ENCODE peak calls at places on chromosomes 13 and 19, in seven cellular contexts. Q is aorta; U is stimulated activated CD4-positive, alpha-beta T cell treated with anti-CD3 and anti-CD28 coated beads, Interleukin-4, amount 100 ng/mL, for 24 hours; N is adrenal gland; A is mesenteric fat pad; I is fibroblast of mammary gland; G is AG08395. J is an unnamed sample.

GRCh38 chr19:11964858-11965645 is at the start of gene ZNF763:
- DNase-seq in G (peak; percentile 93), I (peak; percentile 63), A (peak; percentile 95), Q (peak; percentile 96), U (peak; percentile 91), N (peak; percentile 95), J (peak; percentile 96)

GRCh38 chr19:30719991-30720329 is 347.8 kb downstream of the ZNF536 start:
- DNase-seq in U (no peak), I (no peak), G (peak; percentile 48), A (peak; percentile 83), Q (no peak), N (peak; percentile 52), J (no peak)

GRCh38 chr19:54172764-54173699 is at the start of gene TMC4:
- DNase-seq in N (no peak), I (peak; percentile 35), A (no peak), U (no peak), Q (no peak), G (no peak), J (no peak)

GRCh38 chr19:37172368-37173366 is at the start of gene ZNF585A:
- DNase-seq in N (peak; percentile 94), U (peak; percentile 92), Q (peak; percentile 95), G (peak; percentile 96), I (peak; percentile 97), A (peak; percentile 93), J (peak; percentile 90)

GRCh38 chr13:23808803-23809202 is 80.4 kb downstream of the MIPEP start:
- DNase-seq in I (no peak), A (no peak), N (no peak), Q (no peak), G (no peak), U (no peak), J (no peak)

GRCh38 chr19:10625003-10625761 is at the start of gene SLC44A2:
- DNase-seq in I (peak; percentile 36), A (peak; percentile 92), N (peak; percentile 74), Q (peak; percentile 92), G (peak; percentile 95), U (no peak), J (peak; percentile 68)

GRCh38 chr19:48780684-48781391 is 25.5 kb downstream of the FGF21 start:
- DNase-seq in U (no peak), N (peak; percentile 79), I (peak; percentile 59), G (no peak), Q (no peak), A (no peak), J (no peak)

GRCh38 chr19:22052644-22053013 is 345 bp downstream of the ZNF257 start:
- DNase-seq in U (peak; percentile 7), I (no peak), A (no peak), G (no peak), N (no peak), Q (no peak), J (peak; percentile 77)

GRCh38 chr13:50969691-50970090 is 60.1 kb downstream of the RNASEH2B start:
- DNase-seq in G (peak; percentile 26), I (no peak), A (no peak), N (no peak), Q (no peak), U (no peak), J (peak; percentile 78)

GRCh38 chr13:40537146-40537895 is 129.1 kb downstream of the FOXO1 start:
- DNase-seq in Q (no peak), A (no peak), N (no peak), U (no peak), I (no peak), G (no peak), J (no peak)

GRCh38 chr19:5775668-5776309 is 8.8 kb downstream of the PRR22 start:
- DNase-seq in I (peak; percentile 89), U (no peak), N (no peak), G (peak; percentile 47), Q (no peak), A (no peak), J (no peak)

GRCh38 chr19:46180701-46181385 is 32.8 kb downstream of the IGFL2 start:
- DNase-seq in U (no peak), Q (no peak), N (peak; percentile 52), G (peak; percentile 25), A (no peak), I (peak; percentile 77), J (no peak)

GRCh38 chr13:29369060-29369743 is 226.3 kb downstream of the SLC7A1 start:
- DNase-seq in A (no peak), U (no peak), I (peak; percentile 50), Q (no peak), N (no peak), G (peak; percentile 33), J (no peak)

GRCh38 chr19:22733691-22734090 is 50.3 kb downstream of the ZNF99 start:
- DNase-seq in U (no peak), Q (no peak), A (no peak), I (no peak), G (no peak), N (no peak), J (no peak)

GRCh38 chr19:38429055-38429810 is 3.2 kb upstream of the RASGRP4 start:
- DNase-seq in Q (no peak), I (no peak), G (no peak), U (peak; percentile 54), A (no peak), N (no peak), J (no peak)

GRCh38 chr19:54871713-54872112 is 2.3 kb upstream of the FCAR start:
- DNase-seq in U (no peak), I (no peak), G (no peak), Q (peak; percentile 14), N (no peak), A (no peak), J (no peak)

GRCh38 chr13:52160053-52160452 is 656 bp upstream of the NEK3 start:
- DNase-seq in N (no peak), A (no peak), Q (no peak), U (no peak), I (no peak), G (no peak), J (no peak)

GRCh38 chr19:7595466-7596133 is at the start of gene CAMSAP3:
- DNase-seq in I (peak; percentile 14), U (peak; percentile 19), Q (no peak), G (no peak), A (no peak), N (no peak), J (peak; percentile 90)

GRCh38 chr19:14505488-14506239 is 9.7 kb upstream of the GIPC1 start:
- DNase-seq in I (peak; percentile 72), G (peak; percentile 45), U (peak; percentile 75), Q (peak; percentile 87), N (peak; percentile 67), A (no peak), J (no peak)

GRCh38 chr19:38952395-38953165 is 21.8 kb downstream of the MRPS12 start:
- DNase-seq in U (peak; percentile 33), A (no peak), I (no peak), G (no peak), N (peak; percentile 46), Q (no peak), J (peak; percentile 19)

GRCh38 chr19:2428027-2428690 is 773 bp upstream of the TIMM13 start:
- DNase-seq in I (peak; percentile 47), G (peak; percentile 21), U (no peak), N (no peak), Q (no peak), A (no peak), J (peak; percentile 90)

GRCh38 chr19:18603255-18603957 is 3.2 kb downstream of the CRLF1 start:
- DNase-seq in N (no peak), A (no peak), G (peak; percentile 63), I (no peak), U (peak; percentile 37), Q (no peak), J (peak; percentile 64)

GRCh38 chr13:24299488-24300114 is 9.8 kb upstream of the C1QTNF9 start:
- DNase-seq in A (no peak), Q (peak; percentile 54), I (no peak), G (no peak), N (no peak), U (no peak), J (no peak)

GRCh38 chr13:35856084-35856483 is 275.1 kb downstream of the DCLK1 start:
- DNase-seq in U (no peak), A (no peak), N (no peak), Q (no peak), I (no peak), G (no peak), J (no peak)

GRCh38 chr13:107466326-107466725 is 749.0 kb downstream of the LIG4 start:
- DNase-seq in I (peak; percentile 15), N (no peak), U (no peak), A (no peak), Q (no peak), G (no peak), J (no peak)

J was measured in posterior cingulate gyrus.